ENCODE peak calls at places on chromosome 18, in six cellular contexts. U is MM.1S, S is fibroblast of lung, N is RWPE1, Y is kidney, L is heart left ventricle. F is an unnamed sample.

GRCh38 chr18:79469751-79470150 is 74.0 kb downstream of the NFATC1 start:
- DNase-seq in U (no peak), S (no peak), N (no peak), Y (no peak), L (no peak), F (no peak)

GRCh38 chr18:3283253-3283863 is 21.4 kb downstream of the MYL12B start:
- DNase-seq in U (no peak), S (no peak), N (no peak), Y (no peak), L (no peak), F (no peak)

GRCh38 chr18:35276276-35276675 is 13.8 kb downstream of the ZSCAN30 start:
- DNase-seq in U (no peak), S (no peak), N (no peak), Y (no peak), L (no peak), F (no peak)

GRCh38 chr18:10546557-10547300 is 20.9 kb downstream of the NAPG start:
- DNase-seq in U (no peak), S (no peak), N (no peak), Y (no peak), L (no peak), F (no peak)

GRCh38 chr18:7566587-7567486 is at the start of gene PTPRM:
- DNase-seq in U (peak; percentile 85), S (peak; percentile 76), N (peak; percentile 68), Y (peak; percentile 95), L (peak; percentile 96), F (peak; percentile 94)

GRCh38 chr18:73594749-73595148 is 552.9 kb downstream of the FBXO15 start:
- DNase-seq in U (no peak), S (peak; percentile 3), N (no peak), Y (no peak), L (no peak), F (peak; percentile 11)

GRCh38 chr18:49613741-49614151 is 51.9 kb downstream of the LIPG start:
- DNase-seq in U (no peak), S (no peak), N (no peak), Y (no peak), L (no peak), F (no peak)

GRCh38 chr18:37065221-37065620 is 236.3 kb downstream of the KIAA1328 start:
- DNase-seq in U (no peak), S (no peak), N (no peak), Y (no peak), L (no peak), F (no peak)

GRCh38 chr18:24315170-24315569 is 82.5 kb downstream of the OSBPL1A start:
- DNase-seq in U (no peak), S (peak; percentile 17), N (no peak), Y (no peak), L (no peak), F (no peak)

GRCh38 chr18:74396252-74397204 is 60.6 kb downstream of the DIPK1C start:
- DNase-seq in U (no peak), S (peak; percentile 45), N (no peak), Y (no peak), L (no peak), F (no peak)

GRCh38 chr18:80232710-80233109 is 14.6 kb downstream of the PARD6G start:
- DNase-seq in U (no peak), S (no peak), N (no peak), Y (no peak), L (no peak), F (no peak)

GRCh38 chr18:63233334-63233733 is 86.2 kb downstream of the BCL2 start:
- DNase-seq in U (no peak), S (no peak), N (no peak), Y (no peak), L (no peak), F (no peak)

GRCh38 chr18:70289351-70290330 is 796 bp downstream of the SOCS6 start:
- DNase-seq in U (peak; percentile 42), S (peak; percentile 46), N (peak; percentile 26), Y (peak; percentile 74), L (peak; percentile 69), F (no peak)

GRCh38 chr18:9708057-9708881 is at the start of gene RAB31:
- DNase-seq in U (peak; percentile 32), S (peak; percentile 69), N (peak; percentile 71), Y (peak; percentile 95), L (peak; percentile 90), F (peak; percentile 86)

GRCh38 chr18:12296087-12296403 is 12.0 kb upstream of the TUBB6 start:
- DNase-seq in U (no peak), S (no peak), N (no peak), Y (no peak), L (no peak), F (no peak)

GRCh38 chr18:33210575-33211189 is 229.8 kb downstream of the CCDC178 start:
- DNase-seq in U (peak; percentile 52), S (peak; percentile 60), N (no peak), Y (no peak), L (no peak), F (no peak)

GRCh38 chr18:79608069-79608468 is 71.5 kb upstream of the CTDP1 start:
- DNase-seq in U (no peak), S (no peak), N (no peak), Y (peak; percentile 41), L (peak; percentile 30), F (no peak)

GRCh38 chr18:13565228-13565627 is 161.1 kb downstream of the FAM210A start:
- DNase-seq in U (no peak), S (no peak), N (no peak), Y (no peak), L (peak; percentile 82), F (peak; percentile 63)

GRCh38 chr18:76405761-76406356 is 89.2 kb downstream of the ZNF516 start:
- DNase-seq in U (peak; percentile 43), S (peak; percentile 54), N (peak; percentile 19), Y (no peak), L (no peak), F (no peak)

GRCh38 chr18:74682998-74683311 is 85.3 kb downstream of the ZNF407 start:
- DNase-seq in U (no peak), S (peak; percentile 8), N (no peak), Y (no peak), L (no peak), F (no peak)

GRCh38 chr18:61998957-61999356 is 106.2 kb upstream of the RNF152 start:
- DNase-seq in U (no peak), S (peak; percentile 72), N (peak; percentile 42), Y (no peak), L (no peak), F (no peak)

GRCh38 chr18:28767201-28767600 is 590.3 kb upstream of the CDH2 start:
- DNase-seq in U (no peak), S (no peak), N (no peak), Y (no peak), L (no peak), F (no peak)

GRCh38 chr18:26103579-26103978 is 13.2 kb upstream of the SS18 start:
- DNase-seq in U (peak; percentile 14), S (no peak), N (no peak), Y (no peak), L (no peak), F (no peak)

GRCh38 chr18:31603335-31603734 is 11.7 kb downstream of the TTR start:
- DNase-seq in U (no peak), S (no peak), N (peak; percentile 1), Y (no peak), L (no peak), F (no peak)

GRCh38 chr18:79513381-79514081 is 117.8 kb downstream of the NFATC1 start:
- DNase-seq in U (no peak), S (no peak), N (no peak), Y (peak; percentile 64), L (peak; percentile 49), F (peak; percentile 3)

GRCh38 chr18:13308369-13308768 is 89.8 kb downstream of the LDLRAD4 start:
- DNase-seq in U (no peak), S (no peak), N (no peak), Y (no peak), L (no peak), F (no peak)

DNA sequence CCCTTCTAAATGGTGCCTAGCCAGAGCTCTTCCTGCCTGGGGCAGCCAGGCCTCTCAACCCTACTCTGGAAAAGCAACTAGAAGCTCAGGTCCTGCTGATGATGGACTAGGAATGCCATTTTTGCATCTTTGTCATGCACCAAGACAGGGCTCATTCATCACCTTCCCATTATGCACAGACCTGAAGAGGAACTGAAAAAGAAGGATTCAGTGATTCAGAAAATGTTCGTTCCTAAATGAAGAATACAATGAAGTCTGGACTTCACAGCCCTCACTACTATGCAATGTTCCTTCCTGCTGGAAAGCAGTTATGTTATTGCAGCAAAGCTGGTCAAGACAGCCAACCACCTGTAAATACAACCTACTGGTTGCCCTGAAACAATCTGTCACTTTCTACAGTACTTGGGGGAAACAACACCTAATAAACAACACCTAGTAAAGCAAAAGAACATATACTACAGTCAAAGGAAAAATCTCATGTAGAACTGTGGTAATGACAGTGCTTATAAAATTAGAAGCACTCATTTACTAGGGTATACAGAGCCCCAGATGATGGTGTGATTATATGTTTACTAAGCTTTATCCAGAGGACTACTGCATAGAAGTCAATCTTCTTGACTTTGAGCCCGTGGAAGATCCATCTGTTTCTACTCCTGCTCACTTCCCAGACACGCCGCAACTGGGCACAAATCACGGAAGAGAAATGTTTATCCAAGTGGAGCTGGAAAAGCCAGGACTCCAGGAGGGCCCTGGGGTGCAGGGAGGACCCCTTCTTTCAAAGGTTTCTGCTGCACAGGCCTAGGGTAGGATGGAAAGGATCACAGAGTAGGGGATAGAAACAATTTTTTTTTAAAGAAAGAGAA is 103.1 kb upstream of the THOC1 start:
- DNase-seq in U (peak; percentile 30), S (no peak), N (no peak), Y (no peak), L (no peak), F (no peak)
- H3K27ac ChIP-seq in U (peak overlapping the region; percentile 85), S (peak overlapping the region; percentile 37), N (no peak overlapping the region), Y (no peak overlapping the region), L (peak overlapping the region; percentile 57), F (peak overlapping the region; percentile 24)

DNA sequence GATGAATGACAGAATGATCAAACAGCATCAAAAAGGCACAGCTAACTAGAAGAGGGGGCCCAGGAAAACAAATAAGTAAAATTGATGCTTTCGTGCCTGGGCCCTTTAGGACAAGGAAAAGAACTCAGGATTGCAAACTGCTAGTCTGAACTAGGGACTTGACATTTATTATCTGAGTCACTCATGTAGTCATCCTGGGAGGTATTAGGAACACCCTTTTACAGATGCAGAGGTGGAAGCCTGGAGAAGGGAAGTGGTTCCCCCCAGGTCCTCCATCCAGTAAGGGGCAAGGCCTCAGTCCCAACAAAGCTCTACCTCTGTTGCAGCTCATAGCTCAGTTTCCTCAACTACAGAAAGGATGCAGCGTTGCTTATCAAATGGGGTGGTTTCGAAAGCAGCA is 87.0 kb upstream of the CTAGE1 start:
- DNase-seq in U (no peak), S (peak; percentile 65), N (peak; percentile 36), Y (no peak), L (no peak), F (no peak)
- H3K27ac ChIP-seq in U (no peak overlapping the region), S (peak overlapping the region; percentile 78), N (no peak overlapping the region), Y (no peak overlapping the region), L (peak overlapping the region; percentile 64), F (peak overlapping the region; percentile 56)

DNA sequence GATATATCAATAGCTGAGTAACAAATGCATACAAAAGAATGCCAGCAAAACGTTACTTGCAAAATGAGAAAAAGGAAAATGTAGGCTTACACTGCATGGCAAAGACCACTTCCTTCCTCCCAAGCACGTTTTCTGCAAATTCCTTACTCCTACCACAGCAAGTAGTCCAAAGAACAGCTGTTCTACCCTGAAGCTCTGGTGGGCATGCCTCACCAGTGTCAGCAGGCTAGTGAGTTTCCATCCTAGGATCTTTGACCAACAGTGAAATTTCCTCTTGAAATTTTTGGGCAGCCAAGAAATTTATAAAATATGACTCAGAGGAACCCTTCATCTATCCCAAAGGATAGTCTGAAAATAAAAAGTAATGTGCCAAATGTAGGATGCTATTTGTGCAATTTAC is 123.9 kb downstream of the ZNF532 start:
- DNase-seq in U (no peak), S (no peak), N (no peak), Y (no peak), L (no peak), F (no peak)
- H3K27ac ChIP-seq in U (no peak overlapping the region), S (no peak overlapping the region), N (no peak overlapping the region), Y (no peak overlapping the region), L (no peak overlapping the region), F (no peak overlapping the region)

GRCh38 chr18:48032876-48033769 is 102.7 kb upstream of the SMAD2 start:
- DNase-seq in U (no peak), S (peak; percentile 29), N (no peak), Y (peak; percentile 9), L (no peak), F (no peak)
- H3K27ac ChIP-seq in U (no peak overlapping the region), S (no peak overlapping the region), N (peak overlapping the region; percentile 50), Y (no peak overlapping the region), L (no peak overlapping the region), F (no peak overlapping the region)

F was measured in heart right ventricle.